ENCODE peak calls at places on chromosomes 12 and 14, in four cellular contexts. X is Panc1, C is astrocyte of the spinal cord, G is colonic mucosa. N is an unnamed sample.

GRCh38 chr12:131962069-131962468 is 12.3 kb downstream of the EP400 start:
- DNase-seq in X (no peak), C (no peak), G (no peak), N (no peak)

GRCh38 chr12:94670885-94671284 is 20.5 kb upstream of the TMCC3 start:
- DNase-seq in X (no peak), C (no peak), G (no peak), N (no peak)

GRCh38 chr14:72904840-72905561 is 11.1 kb upstream of the DPF3 start:
- DNase-seq in X (peak; percentile 52), C (peak; percentile 83), G (peak; percentile 69), N (peak; percentile 63)

GRCh38 chr12:121288158-121288848 is 8.2 kb downstream of the CAMKK2 start:
- DNase-seq in X (no peak), C (no peak), G (no peak), N (no peak)

GRCh38 chr12:68636268-68636667 is 25.6 kb downstream of the RAP1B start:
- DNase-seq in X (no peak), C (peak; percentile 45), G (no peak), N (no peak)

GRCh38 chr12:94982456-94982855 is 21.0 kb downstream of the NDUFA12 start:
- DNase-seq in X (no peak), C (peak; percentile 5), G (no peak), N (no peak)

GRCh38 chr14:82647088-82647697 is 1113.5 kb upstream of the SEL1L start:
- DNase-seq in X (no peak), C (no peak), G (no peak), N (no peak)

GRCh38 chr12:92080390-92081285 is 65.0 kb downstream of the BTG1 start:
- DNase-seq in X (peak; percentile 73), C (peak; percentile 82), G (no peak), N (peak; percentile 57)

GRCh38 chr12:18239561-18239960 is 21.8 kb upstream of the PIK3C2G start:
- DNase-seq in X (no peak), C (no peak), G (no peak), N (no peak)

GRCh38 chr14:101499080-101499479 is 62.2 kb upstream of the DIO3 start:
- DNase-seq in X (no peak), C (no peak), G (peak; percentile 7), N (no peak)

GRCh38 chr14:99030436-99030835 is 241.6 kb downstream of the BCL11B start:
- DNase-seq in X (no peak), C (no peak), G (no peak), N (no peak)

GRCh38 chr12:55728185-55728931 is 451 bp downstream of the CD63 start:
- DNase-seq in X (no peak), C (peak; percentile 80), G (peak; percentile 78), N (peak; percentile 79)
- TF ChIP-seq CTCF in X (no peak), C (no peak), G (no peak), N (no peak)

GRCh38 chr12:9732966-9733461 is at the start of gene CLECL1:
- DNase-seq in X (no peak), C (no peak), G (no peak), N (no peak)
- TF ChIP-seq CTCF in X (no peak), C (no peak), G (no peak), N (no peak)

DNA sequence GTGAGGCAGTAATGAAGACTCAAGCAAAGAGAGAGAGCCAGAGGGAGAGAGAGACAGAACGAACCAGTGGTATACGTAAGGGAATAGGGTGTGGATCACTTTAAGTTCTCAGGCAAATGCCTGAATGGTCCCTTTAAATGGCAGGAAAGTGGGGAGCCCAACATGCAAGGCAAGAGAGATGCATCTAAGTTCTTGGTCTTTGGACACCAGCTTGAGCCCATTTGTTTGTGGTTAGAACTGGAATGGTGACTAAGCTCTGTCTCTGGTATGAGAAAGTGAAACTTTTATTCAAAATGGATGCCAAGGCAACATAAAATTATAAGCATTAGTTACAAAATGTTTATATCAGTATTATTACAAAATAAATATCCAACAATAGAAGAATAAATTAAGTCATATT is 192.2 kb upstream of the ALG10 start:
- DNase-seq in X (no peak), C (peak; percentile 5), G (no peak), N (no peak)
- TF ChIP-seq CTCF in X (no peak), C (no peak), G (no peak), N (no peak)

GRCh38 chr14:104171029-104171697 is 32.8 kb downstream of the KIF26A start:
- DNase-seq in X (no peak), C (no peak), G (no peak), N (peak; percentile 45)
- TF ChIP-seq CTCF in X (no peak), C (no peak), G (no peak), N (no peak)

DNA sequence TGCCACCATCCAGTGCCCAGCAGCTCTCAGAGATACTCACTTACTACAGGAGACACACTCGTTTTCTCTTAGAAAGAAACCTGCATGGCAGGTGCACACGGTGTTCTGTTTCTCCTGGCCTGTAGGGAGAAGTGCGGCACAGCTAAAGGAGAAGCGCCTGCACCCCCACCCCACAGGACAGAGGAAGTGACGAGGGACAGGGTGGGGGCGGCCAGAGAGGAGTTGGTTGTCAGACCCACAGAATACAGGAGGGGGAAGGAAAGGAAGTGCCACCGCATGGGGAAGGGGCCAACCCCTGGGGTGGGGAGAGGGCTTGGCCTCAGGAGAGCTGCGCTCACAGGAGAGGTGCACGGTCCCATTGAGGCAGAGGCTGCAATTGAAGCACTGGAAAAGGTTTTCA is 8.8 kb downstream of the TNFRSF1A start:
- DNase-seq in X (no peak), C (no peak), G (no peak), N (no peak)
- TF ChIP-seq CTCF in X (no peak), C (no peak), G (no peak), N (no peak)

GRCh38 chr14:106501898-106502297 is 975.5 kb downstream of the TMEM121 start:
- DNase-seq in X (no peak), C (no peak), G (no peak), N (no peak)

DNA sequence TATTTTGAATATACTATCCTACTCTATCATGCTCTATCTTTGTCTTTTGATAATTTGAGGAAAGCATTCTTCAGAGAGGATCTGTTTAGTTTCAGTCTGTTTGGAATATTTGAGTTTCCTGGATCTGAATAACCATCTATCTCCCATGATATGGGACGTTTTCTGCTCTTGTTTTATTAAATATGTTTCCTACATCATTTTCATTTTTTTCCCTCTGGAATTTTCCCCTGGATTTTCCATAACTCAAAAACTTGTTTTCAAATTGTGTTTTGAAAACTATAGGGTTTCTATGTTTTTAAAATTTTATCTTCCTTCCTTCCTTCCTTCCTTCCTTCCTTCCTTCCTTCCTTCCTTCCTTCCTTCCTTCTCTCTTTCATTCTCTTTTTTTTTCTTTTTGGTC is 974.2 kb downstream of the TMEM121 start:
- DNase-seq in X (no peak), C (no peak), G (no peak), N (no peak)
- TF ChIP-seq CTCF in X (no peak), C (no peak), G (no peak), N (no peak)